ENCODE peak calls at places on chromosomes 3 and 15, in seven cellular contexts. One of them, this sample, is unnamed. For H3K27me3, the result is how much of the 10 kb centered on the place peaks cover.

GRCh38 chr3:175655366-175655765 is 796.2 kb downstream of the NAALADL2 start:
- DNase-seq in suprapubic skin: no peak
- DNase-seq in Panc1: no peak
- DNase-seq in upper lobe of left lung: no peak
- DNase-seq in HL-60: no peak
- DNase-seq in breast epithelium: no peak
- DNase-seq in GM23338: no peak
- DNase-seq in this sample: no peak

GRCh38 chr3:116994473-116994872 is 284.9 kb downstream of the TUSC7 start:
- DNase-seq in suprapubic skin: no peak
- DNase-seq in upper lobe of left lung: no peak
- DNase-seq in GM23338: no peak
- DNase-seq in breast epithelium: no peak
- DNase-seq in HL-60: no peak
- DNase-seq in Panc1: no peak
- DNase-seq in this sample: no peak

GRCh38 chr3:195863121-195864061 is 45.0 kb downstream of the TNK2 start:
- DNase-seq in Panc1: peak
- DNase-seq in GM23338: peak
- DNase-seq in HL-60: peak
- DNase-seq in breast epithelium: peak
- DNase-seq in upper lobe of left lung: peak
- DNase-seq in suprapubic skin: peak
- DNase-seq in this sample: peak

GRCh38 chr3:21169858-21170257 is 581.2 kb downstream of the ZNF385D start:
- DNase-seq in Panc1: no peak
- DNase-seq in GM23338: no peak
- DNase-seq in breast epithelium: no peak
- DNase-seq in upper lobe of left lung: no peak
- DNase-seq in HL-60: no peak
- DNase-seq in suprapubic skin: no peak
- DNase-seq in this sample: no peak

GRCh38 chr3:24018784-24019570 is 73.9 kb downstream of the NR1D2 start:
- DNase-seq in breast epithelium: no peak
- DNase-seq in Panc1: no peak
- DNase-seq in HL-60: no peak
- DNase-seq in suprapubic skin: peak
- DNase-seq in GM23338: no peak
- DNase-seq in upper lobe of left lung: no peak
- DNase-seq in this sample: no peak

GRCh38 chr3:120791958-120792357 is 49.4 kb downstream of the GTF2E1 start:
- DNase-seq in suprapubic skin: no peak
- DNase-seq in Panc1: no peak
- DNase-seq in breast epithelium: no peak
- DNase-seq in HL-60: no peak
- DNase-seq in upper lobe of left lung: no peak
- DNase-seq in GM23338: no peak
- DNase-seq in this sample: no peak

GRCh38 chr15:101152914-101153313 is 98.9 kb downstream of the CHSY1 start:
- DNase-seq in breast epithelium: peak
- DNase-seq in upper lobe of left lung: no peak
- DNase-seq in HL-60: no peak
- DNase-seq in suprapubic skin: no peak
- DNase-seq in GM23338: peak
- DNase-seq in Panc1: no peak
- DNase-seq in this sample: no peak

GRCh38 chr3:85632921-85633320 is 674.1 kb downstream of the CADM2 start:
- DNase-seq in GM23338: no peak
- DNase-seq in suprapubic skin: no peak
- DNase-seq in Panc1: no peak
- DNase-seq in HL-60: no peak
- DNase-seq in breast epithelium: no peak
- DNase-seq in upper lobe of left lung: no peak
- DNase-seq in this sample: no peak

GRCh38 chr3:105958237-105959000 is 89.6 kb upstream of the CBLB start:
- DNase-seq in upper lobe of left lung: no peak
- DNase-seq in GM23338: no peak
- DNase-seq in breast epithelium: no peak
- DNase-seq in Panc1: no peak
- DNase-seq in HL-60: no peak
- DNase-seq in suprapubic skin: no peak
- DNase-seq in this sample: no peak

GRCh38 chr3:176663819-176664218 is 533.5 kb downstream of the TBL1XR1 start:
- DNase-seq in breast epithelium: no peak
- DNase-seq in suprapubic skin: no peak
- DNase-seq in Panc1: no peak
- DNase-seq in HL-60: no peak
- DNase-seq in upper lobe of left lung: no peak
- DNase-seq in GM23338: peak
- DNase-seq in this sample: no peak

GRCh38 chr3:197337656-197338055 is 39.2 kb upstream of the DLG1 start:
- DNase-seq in HL-60: no peak
- DNase-seq in upper lobe of left lung: no peak
- DNase-seq in GM23338: no peak
- DNase-seq in Panc1: no peak
- DNase-seq in breast epithelium: no peak
- DNase-seq in suprapubic skin: no peak
- DNase-seq in this sample: peak

GRCh38 chr3:112569265-112569664 is 7.4 kb downstream of the SLC35A5 start:
- DNase-seq in GM23338: no peak
- DNase-seq in breast epithelium: no peak
- DNase-seq in upper lobe of left lung: no peak
- DNase-seq in Panc1: no peak
- DNase-seq in suprapubic skin: no peak
- DNase-seq in HL-60: no peak
- DNase-seq in this sample: no peak

GRCh38 chr3:112470791-112471190 is 28.5 kb downstream of the BTLA start:
- DNase-seq in upper lobe of left lung: no peak
- DNase-seq in suprapubic skin: no peak
- DNase-seq in breast epithelium: no peak
- DNase-seq in Panc1: no peak
- DNase-seq in HL-60: no peak
- DNase-seq in GM23338: no peak
- DNase-seq in this sample: no peak

DNA sequence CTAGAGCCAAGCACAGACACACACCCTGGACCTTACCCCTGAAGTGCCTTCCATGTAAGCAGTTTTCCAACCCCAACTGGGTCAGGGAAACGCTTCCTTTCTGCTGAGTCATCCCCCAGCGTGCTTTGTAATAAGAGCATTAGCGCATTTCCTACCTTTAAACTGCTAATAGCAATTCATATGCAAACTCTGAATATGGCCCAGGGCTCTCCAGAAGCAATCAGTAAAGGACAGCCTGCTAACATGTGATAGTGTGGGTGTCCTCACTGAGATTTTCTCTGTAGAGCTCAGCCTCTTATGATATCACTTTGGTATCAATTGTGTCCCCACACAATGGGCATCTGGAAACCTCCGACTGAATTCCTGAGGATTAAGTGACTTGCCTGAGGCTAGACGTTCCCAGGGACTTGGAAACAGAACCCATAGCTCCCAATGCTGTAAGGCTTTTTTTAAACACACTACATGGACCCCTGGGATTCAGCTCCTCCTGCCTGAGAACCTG is 5.6 kb downstream of the GABRB3 start:
- DNase-seq in breast epithelium: no peak
- DNase-seq in suprapubic skin: no peak
- DNase-seq in GM23338: peak
- DNase-seq in HL-60: no peak
- DNase-seq in upper lobe of left lung: no peak
- DNase-seq in Panc1: no peak
- DNase-seq in this sample: no peak
- H3K27ac ChIP-seq in breast epithelium: no peak
- H3K27ac ChIP-seq in suprapubic skin: no peak
- H3K27ac ChIP-seq in GM23338: peak
- H3K27ac ChIP-seq in HL-60: no peak
- H3K27ac ChIP-seq in upper lobe of left lung: no peak
- H3K27ac ChIP-seq in Panc1: no peak
- H3K27ac ChIP-seq in this sample: no peak

DNA sequence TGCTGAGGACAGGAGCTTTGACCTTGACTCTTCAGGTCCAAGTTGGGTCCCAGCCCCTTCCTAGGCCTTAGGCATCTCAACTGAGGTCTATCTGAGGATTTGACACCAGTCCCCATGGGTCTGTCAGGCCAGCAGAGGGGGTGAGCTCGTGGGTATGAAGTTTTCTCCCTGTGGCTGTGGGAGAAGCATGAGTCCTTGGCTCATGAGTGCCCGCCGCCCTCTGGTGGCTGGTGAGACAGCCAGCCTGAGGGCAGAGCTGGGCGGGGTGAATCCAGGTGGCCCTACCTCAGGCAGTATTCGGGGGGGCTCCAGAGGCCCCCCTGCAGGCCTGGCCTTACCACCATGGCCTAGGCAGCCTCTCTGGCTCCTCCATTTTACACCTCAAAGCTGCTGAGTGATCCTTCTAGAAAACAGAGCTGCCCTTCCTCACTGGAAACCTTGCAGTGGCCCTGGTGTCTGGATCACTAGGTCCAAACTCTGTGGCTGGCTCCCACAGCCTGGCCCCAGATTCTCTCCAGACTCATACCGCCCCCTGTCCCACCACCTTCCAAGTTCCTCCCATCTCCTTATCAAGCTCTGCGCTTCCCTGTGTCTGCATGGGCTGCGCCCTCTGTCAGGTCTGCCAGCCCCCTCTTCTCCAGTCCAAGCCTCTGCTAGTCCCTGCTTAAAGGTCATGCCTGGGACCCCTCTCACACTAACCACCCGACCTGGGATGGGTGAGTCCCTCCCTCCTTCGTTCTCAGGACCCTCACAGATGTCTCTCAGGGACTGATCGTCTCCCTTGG is 16.1 kb downstream of the SH2D7 start:
- DNase-seq in breast epithelium: peak
- DNase-seq in HL-60: peak
- DNase-seq in suprapubic skin: peak
- DNase-seq in Panc1: peak
- DNase-seq in GM23338: peak
- DNase-seq in upper lobe of left lung: peak
- DNase-seq in this sample: peak
- TF ChIP-seq POLR2AphosphoS5 in breast epithelium: peak
- TF ChIP-seq POLR2AphosphoS5 in HL-60: no peak
- TF ChIP-seq POLR2AphosphoS5 in suprapubic skin: no peak
- TF ChIP-seq POLR2AphosphoS5 in Panc1: no peak
- TF ChIP-seq POLR2AphosphoS5 in GM23338: no peak
- TF ChIP-seq POLR2AphosphoS5 in upper lobe of left lung: peak
- TF ChIP-seq POLR2AphosphoS5 in this sample: peak

DNA sequence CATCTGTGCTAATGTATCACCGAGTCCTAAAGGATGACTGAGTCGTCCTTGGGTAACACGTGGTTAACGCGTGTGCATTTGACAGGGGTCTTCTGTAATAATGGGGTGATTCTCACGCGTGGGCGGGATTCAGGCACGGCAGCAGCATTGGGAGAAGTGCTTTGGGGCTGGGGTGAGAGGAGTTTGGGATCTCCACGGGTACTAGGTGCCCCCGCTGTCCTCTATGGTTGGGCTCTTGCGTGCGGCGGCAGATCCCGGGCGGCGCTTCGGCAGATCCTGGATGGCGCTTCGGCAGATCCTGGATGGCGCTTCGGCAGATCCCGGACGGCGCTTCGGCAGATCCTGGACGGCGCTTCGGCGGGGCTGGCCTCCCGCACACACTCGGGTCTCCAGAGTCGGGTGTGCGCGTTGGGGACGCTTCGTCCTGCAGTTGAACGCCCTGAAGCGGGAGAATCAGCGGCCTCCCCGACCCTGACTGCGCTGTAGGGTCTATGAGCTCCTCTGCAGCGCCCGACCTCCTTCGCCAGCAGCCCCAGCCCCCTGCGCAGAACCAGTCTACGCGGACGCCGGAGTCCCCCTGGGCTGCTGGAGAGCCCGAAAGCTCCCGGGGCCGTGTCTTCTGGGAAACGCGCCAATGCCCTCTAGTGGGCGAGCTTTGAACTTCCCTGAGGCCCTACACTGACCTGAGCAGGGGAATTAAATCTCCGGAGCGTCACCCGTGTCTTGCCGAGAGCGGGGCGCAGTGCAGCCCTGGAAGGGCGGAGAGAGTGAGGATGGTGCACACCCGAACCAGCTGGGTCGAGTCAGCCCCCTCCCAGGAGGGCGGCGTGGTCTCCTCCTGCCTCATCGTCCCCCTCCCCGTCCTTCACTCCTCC is 48.1 kb upstream of the EPHB3 start:
- DNase-seq in GM23338: peak
- DNase-seq in HL-60: peak
- DNase-seq in suprapubic skin: peak
- DNase-seq in Panc1: peak
- DNase-seq in breast epithelium: peak
- DNase-seq in upper lobe of left lung: peak
- DNase-seq in this sample: peak
- H3K27me3 ChIP-seq in GM23338: under half
- H3K27me3 ChIP-seq in HL-60: under half
- H3K27me3 ChIP-seq in suprapubic skin: under half
- H3K27me3 ChIP-seq in Panc1: half or more
- H3K27me3 ChIP-seq in breast epithelium: under half
- H3K27me3 ChIP-seq in upper lobe of left lung: under half
- H3K27me3 ChIP-seq in this sample: under half

GRCh38 chr3:45794177-45794560 is 2.2 kb downstream of the SLC6A20 start:
- DNase-seq in suprapubic skin: no peak
- DNase-seq in upper lobe of left lung: no peak
- DNase-seq in GM23338: no peak
- DNase-seq in breast epithelium: no peak
- DNase-seq in Panc1: no peak
- DNase-seq in HL-60: no peak
- DNase-seq in this sample: no peak

GRCh38 chr3:45792516-45793172 is 3.7 kb downstream of the SLC6A20 start:
- DNase-seq in upper lobe of left lung: no peak
- DNase-seq in breast epithelium: no peak
- DNase-seq in suprapubic skin: no peak
- DNase-seq in Panc1: no peak
- DNase-seq in GM23338: no peak
- DNase-seq in HL-60: no peak
- DNase-seq in this sample: no peak

GRCh38 chr3:45795509-45795881 is 841 bp downstream of the SLC6A20 start:
- DNase-seq in breast epithelium: no peak
- DNase-seq in suprapubic skin: no peak
- DNase-seq in HL-60: no peak
- DNase-seq in upper lobe of left lung: no peak
- DNase-seq in Panc1: no peak
- DNase-seq in GM23338: peak
- DNase-seq in this sample: no peak

GRCh38 chr3:45792036-45792435 is 4.3 kb downstream of the SLC6A20 start:
- DNase-seq in HL-60: no peak
- DNase-seq in suprapubic skin: no peak
- DNase-seq in GM23338: no peak
- DNase-seq in Panc1: no peak
- DNase-seq in breast epithelium: no peak
- DNase-seq in upper lobe of left lung: no peak
- DNase-seq in this sample: peak

DNA sequence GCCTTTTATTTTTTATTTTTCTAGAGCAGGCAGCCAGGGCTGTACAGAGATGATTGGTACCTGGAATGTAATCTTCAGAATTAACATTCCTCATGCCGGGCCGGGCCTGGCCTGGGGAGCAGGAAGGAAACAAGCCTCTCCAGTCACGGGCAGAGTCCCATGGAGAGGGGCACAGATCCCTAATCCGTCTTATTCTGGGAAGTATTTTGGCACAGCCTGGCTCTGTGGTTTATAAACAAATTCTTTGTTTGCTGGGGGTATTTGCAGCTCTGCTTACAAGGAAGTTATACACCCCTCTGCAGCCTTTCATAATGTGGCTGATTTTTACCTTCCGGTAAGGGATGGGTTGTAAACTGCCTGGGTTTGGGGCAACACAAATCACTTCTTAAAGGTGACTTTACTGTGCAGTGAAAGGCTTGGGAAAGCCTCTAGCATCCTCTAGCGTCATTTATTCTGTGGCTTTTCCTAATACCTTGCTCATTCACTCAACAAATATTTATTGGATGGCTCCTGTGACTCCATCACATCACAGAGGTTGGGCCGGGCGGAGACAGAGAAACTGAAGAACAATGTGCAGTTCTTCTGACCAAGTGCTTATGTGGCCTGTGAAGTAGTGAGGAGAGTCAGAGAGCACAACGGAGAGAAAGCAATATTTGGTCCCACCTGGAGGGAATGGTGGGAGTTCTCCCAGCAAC is 2.7 kb downstream of the SLC6A20 start:
- DNase-seq in GM23338: no peak
- DNase-seq in Panc1: no peak
- DNase-seq in breast epithelium: no peak
- DNase-seq in HL-60: no peak
- DNase-seq in upper lobe of left lung: no peak
- DNase-seq in suprapubic skin: no peak
- DNase-seq in this sample: no peak
- H3K27ac ChIP-seq in GM23338: no peak
- H3K27ac ChIP-seq in Panc1: no peak
- H3K27ac ChIP-seq in breast epithelium: peak
- H3K27ac ChIP-seq in HL-60: no peak
- H3K27ac ChIP-seq in upper lobe of left lung: no peak
- H3K27ac ChIP-seq in suprapubic skin: no peak
- H3K27ac ChIP-seq in this sample: no peak